ENCODE peak calls at places on chromosomes 5 and 9, in five cellular contexts. S is neuronal stem cell; C is body of pancreas; I is CD4-positive, alpha-beta memory T cell; Z is left ventricle myocardium inferior. W is an unnamed sample. For H3K36me3, the result is how much of the 10 kb centered on the place peaks cover.

GRCh38 chr9:134285215-134285845 is 40.9 kb upstream of the RXRA start:
- DNase-seq in C (no peak), S (no peak), I (no peak), Z (no peak), W (no peak)

GRCh38 chr5:109653840-109654239 is 35.9 kb upstream of the MAN2A1 start:
- DNase-seq in S (no peak), C (no peak), Z (no peak), I (no peak), W (no peak)

GRCh38 chr5:125053179-125053578 is 306.7 kb upstream of the ZNF608 start:
- DNase-seq in S (no peak), I (no peak), C (no peak), Z (no peak), W (no peak)

GRCh38 chr9:92097997-92098482 is 17.2 kb downstream of the SPTLC1 start:
- DNase-seq in I (peak), Z (peak), S (no peak), C (peak), W (peak)

GRCh38 chr9:109880276-109881169 is 100.5 kb downstream of the PALM2AKAP2 start:
- DNase-seq in I (peak), Z (no peak), C (no peak), S (peak), W (no peak)

GRCh38 chr5:106545325-106545724 is 1125.4 kb downstream of the EFNA5 start:
- DNase-seq in C (no peak), Z (no peak), I (no peak), S (no peak), W (no peak)

GRCh38 chr5:53257806-53258373 is 148.3 kb upstream of the MOCS2 start:
- DNase-seq in S (no peak), C (no peak), Z (no peak), I (no peak), W (no peak)

GRCh38 chr5:173857231-173857630 is 30.9 kb upstream of the CPEB4 start:
- DNase-seq in S (no peak), I (no peak), C (no peak), Z (no peak), W (no peak)

GRCh38 chr5:83414601-83415000 is 56.9 kb upstream of the VCAN start:
- DNase-seq in S (no peak), Z (no peak), I (no peak), C (no peak), W (no peak)

GRCh38 chr9:69809304-69809863 is 11.2 kb upstream of the CFAP95 start:
- DNase-seq in C (no peak), S (no peak), Z (no peak), I (no peak), W (no peak)

GRCh38 chr9:126707083-126707482 is 93.4 kb downstream of the LMX1B start:
- DNase-seq in C (no peak), I (no peak), Z (no peak), S (no peak), W (no peak)

GRCh38 chr9:134205636-134206316 is 41.4 kb upstream of the RNU6ATAC start:
- DNase-seq in C (no peak), Z (peak), S (no peak), I (no peak), W (no peak)

GRCh38 chr5:132498686-132499271 is 8.2 kb upstream of the IRF1 start:
- DNase-seq in S (no peak), Z (no peak), I (no peak), C (no peak), W (no peak)

GRCh38 chr5:37187465-37187977 is 61.7 kb downstream of the CPLANE1 start:
- DNase-seq in I (no peak), C (no peak), Z (no peak), S (no peak), W (no peak)

GRCh38 chr5:132589467-132589866 is 32.7 kb downstream of the RAD50 start:
- DNase-seq in C (no peak), Z (no peak), I (no peak), S (no peak), W (no peak)

GRCh38 chr9:18493361-18494015 is 19.5 kb downstream of the ADAMTSL1 start:
- DNase-seq in S (no peak), Z (no peak), I (no peak), C (no peak), W (no peak)

GRCh38 chr9:36140086-36141084 is 3.9 kb downstream of the GLIPR2 start:
- DNase-seq in Z (no peak), C (no peak), I (peak), S (no peak), W (no peak)

GRCh38 chr9:108586451-108586850 is 269.3 kb downstream of the ACTL7B start:
- DNase-seq in Z (no peak), C (no peak), I (no peak), S (no peak), W (no peak)

GRCh38 chr9:92289708-92290390 is 3.6 kb downstream of the IARS1 start:
- DNase-seq in I (no peak), S (no peak), C (no peak), Z (no peak), W (no peak)

GRCh38 chr9:93071464-93071863 is 13.0 kb downstream of the SUSD3 start:
- DNase-seq in Z (no peak), C (no peak), S (no peak), I (no peak), W (no peak)

GRCh38 chr5:175657593-175658271 is at the start of gene HRH2:
- DNase-seq in S (no peak), C (no peak), I (peak), Z (peak), W (no peak)

GRCh38 chr5:174735498-174736350 is 11.3 kb downstream of the MSX2 start:
- DNase-seq in I (no peak), S (no peak), C (no peak), Z (no peak), W (no peak)

GRCh38 chr5:54795284-54795683 is 190.1 kb downstream of the ESM1 start:
- DNase-seq in S (no peak), Z (no peak), I (no peak), C (no peak), W (no peak)

GRCh38 chr9:135214706-135215105 is 127.2 kb downstream of the OLFM1 start:
- DNase-seq in I (no peak), Z (no peak), S (no peak), C (peak), W (no peak)

GRCh38 chr5:33475706-33476105 is 34.9 kb downstream of the TARS1 start:
- DNase-seq in Z (no peak), C (no peak), I (no peak), S (no peak), W (no peak)

GRCh38 chr9:32334112-32334511 is 50.3 kb upstream of the ACO1 start:
- DNase-seq in C (no peak), I (no peak), S (no peak), Z (no peak), W (no peak)

DNA sequence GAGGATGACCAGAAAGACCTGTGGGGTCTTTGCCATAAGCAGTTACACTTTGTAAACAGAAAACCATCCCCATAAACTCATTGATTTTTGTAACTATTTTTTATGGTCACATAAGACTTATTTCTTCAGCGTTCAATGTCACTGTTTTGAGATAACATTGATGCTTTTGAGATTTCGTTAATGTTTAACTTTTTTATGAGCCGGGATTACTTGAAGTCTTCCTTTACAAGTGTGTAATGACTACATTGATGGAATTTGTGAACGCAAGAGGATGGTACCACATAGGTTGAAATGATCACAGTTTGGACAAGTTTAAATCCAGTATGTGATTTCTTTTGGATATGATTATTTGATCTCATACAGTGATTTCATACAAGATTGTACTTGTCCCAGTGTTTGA is 1.8 kb downstream of the SLC12A2 start:
- DNase-seq in S (no peak), Z (no peak), C (no peak), I (no peak), W (no peak)
- H3K4me3 ChIP-seq in S (no peak), Z (peak), C (peak), I (no peak), W (peak)

GRCh38 chr9:136518623-136519022 is 27.2 kb downstream of the NOTCH1 start:
- DNase-seq in S (no peak), C (no peak), Z (no peak), I (no peak), W (no peak)
- H3K36me3 ChIP-seq in S (half or more), C (under half), Z (half or more), I (under half), W (under half)

GRCh38 chr9:78297672-78297961 is 692 bp downstream of the PSAT1 start:
- DNase-seq in I (no peak), Z (no peak), S (no peak), C (no peak), W (no peak)
- H3K4me3 ChIP-seq in I (peak), Z (peak), S (peak), C (peak), W (peak)

GRCh38 chr5:129766798-129767197 is 18.9 kb downstream of the MINAR2 start:
- DNase-seq in C (no peak), Z (no peak), I (no peak), S (no peak), W (no peak)

GRCh38 chr5:129767927-129768380 is 20.1 kb downstream of the MINAR2 start:
- DNase-seq in Z (peak), S (peak), C (peak), I (peak), W (peak)

GRCh38 chr5:129768715-129769114 is 20.8 kb downstream of the MINAR2 start:
- DNase-seq in C (no peak), Z (no peak), S (no peak), I (no peak), W (no peak)

GRCh38 chr5:129763651-129764050 is 15.8 kb downstream of the MINAR2 start:
- DNase-seq in I (no peak), C (no peak), S (no peak), Z (no peak), W (no peak)
- H3K36me3 ChIP-seq in I (under half), C (under half), S (under half), Z (under half), W (under half)

DNA sequence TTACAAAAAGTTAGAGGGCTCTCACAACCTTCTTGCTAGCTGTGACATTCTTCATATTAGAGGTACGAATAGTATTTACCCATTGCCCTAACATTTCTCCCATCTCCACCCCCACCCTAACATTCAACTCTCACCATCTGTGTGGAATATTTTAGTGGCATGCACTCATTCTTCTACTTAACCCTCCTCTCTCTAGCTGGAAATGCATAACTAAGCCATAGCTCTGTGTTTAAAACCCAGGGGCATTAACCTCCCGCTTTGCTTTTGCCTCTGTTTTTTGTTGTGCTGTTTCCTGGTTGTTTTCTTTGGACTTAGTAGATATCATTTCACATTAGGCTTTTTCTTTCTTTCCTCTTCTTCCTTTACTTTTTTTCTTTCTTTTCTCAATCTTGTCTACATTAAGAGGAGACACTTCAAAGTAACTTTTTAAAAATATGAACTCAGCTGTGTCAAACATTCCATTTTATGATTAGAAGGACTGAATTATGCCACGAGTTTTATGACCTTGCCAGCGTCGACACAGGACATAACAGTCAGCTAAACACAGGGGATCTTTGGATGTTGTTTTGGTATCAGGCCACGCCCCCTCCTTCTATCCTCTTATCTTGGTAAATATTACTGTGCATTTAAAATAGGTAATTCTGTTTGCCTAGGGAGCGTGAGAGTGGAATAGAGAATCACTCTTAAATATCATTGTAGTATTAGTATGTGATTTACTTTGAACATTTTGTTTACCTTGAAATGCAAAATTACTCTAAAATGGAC is 236.0 kb downstream of the CD180 start:
- DNase-seq in S (no peak), C (no peak), Z (no peak), I (no peak), W (no peak)
- H3K4me3 ChIP-seq in S (no peak), C (no peak), Z (peak), I (no peak), W (no peak)